ENCODE peak calls at places on chromosome 11, in nine cellular contexts. L is HFFc6, I is transverse colon, J is hepatocyte, F is Panc1, K is tibial nerve, C is left ventricle myocardium inferior, E is A549, Q is AG10803. T is an unnamed sample.

GRCh38 chr11:128507936-128508335 is 79.4 kb downstream of the ETS1 start:
- DNase-seq in Q (no peak), I (no peak), C (no peak), E (no peak), L (no peak), J (no peak), F (no peak), K (no peak), T (no peak)

GRCh38 chr11:18772211-18772610 is 19.4 kb downstream of the PTPN5 start:
- DNase-seq in C (no peak), F (no peak), I (no peak), J (no peak), E (no peak), L (peak; percentile 21), K (no peak), Q (peak; percentile 40), T (no peak)

GRCh38 chr11:67357831-67358555 is 4.6 kb upstream of the POLD4 start:
- DNase-seq in J (no peak), C (no peak), E (peak; percentile 61), K (no peak), L (peak; percentile 50), Q (peak; percentile 60), I (no peak), F (no peak), T (no peak)

GRCh38 chr11:58579192-58580129 is 598 bp downstream of the ZFP91 start:
- DNase-seq in E (peak; percentile 92), C (peak; percentile 93), L (peak; percentile 85), I (peak; percentile 94), F (peak; percentile 73), K (peak; percentile 86), Q (peak; percentile 90), J (peak; percentile 95), T (peak; percentile 92)

GRCh38 chr11:128627666-128628342 is 40.4 kb upstream of the ETS1 start:
- DNase-seq in F (no peak), C (no peak), I (no peak), J (no peak), Q (no peak), K (no peak), L (no peak), E (no peak), T (no peak)

GRCh38 chr11:73184953-73185671 is 33.0 kb upstream of the P2RY2 start:
- DNase-seq in C (peak; percentile 68), J (peak; percentile 77), F (peak; percentile 56), Q (peak; percentile 53), K (no peak), E (peak; percentile 76), I (peak; percentile 82), L (peak; percentile 51), T (peak; percentile 37)

GRCh38 chr11:13674799-13675509 is 6.5 kb downstream of the FAR1 start:
- DNase-seq in I (no peak), Q (peak; percentile 43), E (no peak), F (no peak), J (no peak), K (no peak), L (no peak), C (no peak), T (no peak)

GRCh38 chr11:33778682-33779081 is 4.4 kb upstream of the FBXO3 start:
- DNase-seq in Q (peak; percentile 85), L (peak; percentile 54), I (no peak), K (no peak), J (peak; percentile 51), F (no peak), E (no peak), C (no peak), T (no peak)

GRCh38 chr11:128616158-128616557 is 28.8 kb upstream of the ETS1 start:
- DNase-seq in I (no peak), C (no peak), J (peak; percentile 28), F (no peak), Q (no peak), K (no peak), E (no peak), L (no peak), T (no peak)

GRCh38 chr11:4459470-4459869 is 10.4 kb downstream of the OR52K2 start:
- DNase-seq in C (no peak), K (no peak), J (peak; percentile 35), L (no peak), F (no peak), I (peak; percentile 17), E (no peak), Q (peak; percentile 13), T (no peak)

GRCh38 chr11:32852142-32852541 is 22.4 kb downstream of the PRRG4 start:
- DNase-seq in F (no peak), K (no peak), I (peak; percentile 52), C (no peak), E (peak; percentile 45), J (peak; percentile 67), L (peak; percentile 40), Q (peak; percentile 59), T (no peak)

GRCh38 chr11:8219257-8220021 is 44.2 kb downstream of the LMO1 start:
- DNase-seq in L (peak; percentile 37), K (no peak), F (peak; percentile 54), C (no peak), J (peak; percentile 72), Q (peak; percentile 46), I (peak; percentile 70), E (peak; percentile 70), T (no peak)

DNA sequence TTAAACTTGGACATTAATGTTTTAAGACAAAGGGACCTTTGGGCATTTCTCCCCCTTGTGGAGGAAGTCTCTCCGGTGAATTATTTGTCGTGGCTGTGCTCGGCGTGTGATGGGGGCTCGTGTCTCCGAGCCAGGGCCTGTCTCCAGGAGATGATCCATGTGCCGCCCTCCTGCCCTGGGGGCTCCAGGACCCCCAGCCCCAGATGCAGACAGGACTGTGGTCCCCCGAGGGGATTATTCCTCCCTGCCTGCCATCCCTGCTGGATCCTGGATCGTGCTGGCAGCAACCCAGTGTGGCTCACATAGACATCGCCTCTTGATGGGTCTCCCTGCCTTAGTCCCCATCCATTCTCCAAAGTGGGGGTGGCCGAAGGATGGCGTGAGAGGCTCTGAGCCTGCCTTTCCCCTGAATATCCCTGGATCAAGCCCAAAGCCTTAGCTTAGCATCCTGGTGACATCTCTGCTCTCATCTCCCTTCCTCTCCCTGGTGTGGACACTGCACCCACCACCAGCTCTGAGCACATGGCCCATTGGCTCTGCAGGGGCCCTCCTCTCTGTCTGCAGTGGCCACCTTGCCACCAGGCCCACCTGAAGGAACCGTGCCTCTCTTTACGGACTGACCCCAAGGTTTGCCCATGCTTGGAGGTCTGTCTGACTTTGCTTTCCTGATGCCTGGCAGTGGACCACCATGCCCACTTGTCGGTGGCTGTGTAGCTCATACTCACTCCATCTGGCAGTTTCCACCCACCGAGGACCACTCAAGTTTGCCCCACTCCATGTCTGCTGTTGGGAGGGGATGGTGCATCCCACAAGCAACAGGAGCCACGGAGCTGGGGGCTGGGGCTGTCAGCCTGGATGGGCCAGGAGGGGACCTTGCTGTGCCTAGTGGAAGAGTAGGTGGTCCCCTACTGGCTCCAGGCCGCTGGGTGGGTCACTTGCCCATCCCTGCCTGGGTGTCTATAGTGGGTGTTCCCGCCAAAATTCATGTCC is 56.7 kb downstream of the SMIM38 start:
- DNase-seq in C (no peak), L (no peak), J (no peak), Q (no peak), E (no peak), K (no peak), I (no peak), F (no peak), T (no peak)
- TF ChIP-seq CTCF in C (peak; percentile 50), L (peak; percentile 64), J (peak; percentile 33), Q (peak; percentile 35), E (peak; percentile 28), K (peak; percentile 31), I (no peak), F (no peak), T (no peak)

DNA sequence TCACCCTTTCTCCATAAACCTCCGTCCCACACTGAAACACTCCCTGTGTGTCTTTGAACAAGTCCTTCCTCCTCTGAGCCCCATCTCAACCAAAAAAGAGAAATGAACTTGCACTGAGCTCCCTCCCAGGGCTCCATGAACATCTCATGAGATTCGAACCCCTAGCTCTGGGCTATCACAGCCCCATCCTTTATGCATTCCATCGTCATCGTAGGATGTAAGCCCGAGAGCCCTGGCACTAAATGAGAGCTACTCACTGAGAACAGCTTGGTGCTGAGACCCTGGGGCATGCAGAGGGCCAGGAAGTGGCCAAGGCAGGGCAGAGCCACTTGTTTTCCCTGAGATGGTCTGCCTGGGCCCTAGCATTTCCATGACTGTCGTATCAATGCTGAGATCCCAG is 12.9 kb upstream of the SLC43A3 start:
- DNase-seq in E (no peak), L (no peak), C (no peak), J (no peak), Q (no peak), K (no peak), I (no peak), F (no peak), T (no peak)
- TF ChIP-seq CTCF in E (no peak), L (no peak), C (no peak), J (no peak), Q (no peak), K (no peak), I (no peak), F (no peak), T (no peak)

GRCh38 chr11:77372736-77373135 is 71.2 kb upstream of the GDPD4 start:
- DNase-seq in K (no peak), E (no peak), C (no peak), Q (no peak), L (no peak), I (no peak), J (no peak), F (no peak), T (no peak)

GRCh38 chr11:77371646-77372045 is 70.2 kb upstream of the GDPD4 start:
- DNase-seq in F (no peak), E (no peak), C (no peak), L (no peak), I (no peak), K (no peak), Q (no peak), J (no peak), T (no peak)

GRCh38 chr11:77374108-77374507 is 72.6 kb upstream of the GDPD4 start:
- DNase-seq in J (no peak), C (no peak), F (no peak), L (peak; percentile 8), I (no peak), K (no peak), Q (no peak), E (no peak), T (no peak)

GRCh38 chr11:77374611-77375031 is 73.1 kb upstream of the GDPD4 start:
- DNase-seq in C (no peak), Q (no peak), E (no peak), K (no peak), L (peak; percentile 17), F (peak; percentile 33), I (peak; percentile 16), J (no peak), T (no peak)

DNA sequence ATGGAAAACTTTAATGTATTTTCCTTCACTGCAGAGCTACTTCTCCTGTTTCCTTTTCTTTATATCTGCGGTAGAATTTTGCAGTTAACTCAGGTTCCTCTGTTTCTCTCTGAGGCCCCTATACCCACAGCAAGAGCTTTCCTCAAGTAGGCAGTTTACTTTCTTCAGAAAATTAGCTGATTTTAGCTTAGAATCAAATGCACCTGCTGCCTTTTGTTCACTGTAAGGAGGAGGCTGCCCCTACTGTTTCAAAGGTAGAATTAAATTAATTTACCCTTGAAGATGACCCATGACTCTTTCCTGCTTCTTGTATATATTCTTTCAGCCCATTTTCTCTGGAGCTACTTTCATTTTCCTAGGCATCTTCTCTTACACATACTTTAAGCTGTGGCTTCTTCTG is 68.7 kb upstream of the GDPD4 start:
- DNase-seq in J (no peak), E (no peak), L (no peak), F (no peak), C (no peak), K (no peak), I (no peak), Q (no peak), T (no peak)
- TF ChIP-seq CTCF in J (no peak), E (no peak), L (peak; percentile 44), F (peak; percentile 27), C (no peak), K (no peak), I (no peak), Q (no peak), T (no peak)

GRCh38 chr11:46117842-46118241 is 3.4 kb downstream of the PHF21A start:
- DNase-seq in C (no peak), I (no peak), E (no peak), L (peak; percentile 13), K (no peak), J (no peak), Q (no peak), F (no peak), T (no peak)
- TF ChIP-seq CTCF in C (peak; percentile 19), I (no peak), E (peak; percentile 45), L (peak; percentile 65), K (no peak), J (peak; percentile 47), Q (peak; percentile 41), F (peak; percentile 67), T (no peak)